ENCODE peak calls at places on chromosomes 7 and 10, in ten cellular contexts. C is NCI-H2081; N is esophagus muscularis mucosa; Q is A172; O is T-helper 22 cell; A is adipocyte; J is stimulated activated CD8-positive, alpha-beta memory T cell treated with anti-CD3 and anti-CD28 coated beads, Interleukin-15, amount 100 ng/mL, for 4 hours; W is fibroblast of pulmonary artery; Z is heart right ventricle; S is GM19239. T is an unnamed sample.

GRCh38 chr10:93124580-93125318 is 51.1 kb downstream of the CYP26A1 start:
- DNase-seq in C (no peak), N (no peak), Q (peak), O (no peak), A (no peak), J (no peak), W (no peak), Z (no peak), S (no peak), T (no peak)

GRCh38 chr10:31129261-31129660 is 97.6 kb upstream of the ZNF438 start:
- DNase-seq in C (no peak), N (no peak), Q (peak), O (no peak), A (peak), J (no peak), W (peak), Z (no peak), S (no peak), T (no peak)

GRCh38 chr7:13282377-13282980 is 595.0 kb downstream of the ARL4A start:
- DNase-seq in C (peak), N (no peak), Q (peak), O (no peak), A (peak), J (no peak), W (peak), Z (no peak), S (no peak), T (peak)

GRCh38 chr7:106864298-106865081 is 592 bp upstream of the PIK3CG start:
- DNase-seq in C (no peak), N (no peak), Q (no peak), O (no peak), A (no peak), J (no peak), W (no peak), Z (no peak), S (no peak), T (no peak)

GRCh38 chr10:52621635-52622079 is 150.9 kb downstream of the MBL2 start:
- DNase-seq in C (no peak), N (no peak), Q (no peak), O (no peak), A (peak), J (no peak), W (peak), Z (no peak), S (no peak), T (no peak)

GRCh38 chr10:103715430-103715829 is 139.9 kb downstream of the SH3PXD2A start:
- DNase-seq in C (no peak), N (no peak), Q (peak), O (no peak), A (peak), J (no peak), W (peak), Z (no peak), S (no peak), T (no peak)

GRCh38 chr10:86104156-86104555 is 262.4 kb downstream of the GRID1 start:
- DNase-seq in C (no peak), N (no peak), Q (no peak), O (no peak), A (no peak), J (no peak), W (no peak), Z (no peak), S (no peak), T (no peak)

GRCh38 chr7:108293190-108293612 is 163.0 kb downstream of the NRCAM start:
- DNase-seq in C (no peak), N (no peak), Q (no peak), O (no peak), A (no peak), J (no peak), W (peak), Z (no peak), S (no peak), T (no peak)

GRCh38 chr7:106243893-106244292 is 40.9 kb downstream of the NAMPT start:
- DNase-seq in C (no peak), N (no peak), Q (peak), O (no peak), A (no peak), J (no peak), W (peak), Z (no peak), S (no peak), T (no peak)

GRCh38 chr7:75531359-75531821 is 39.3 kb downstream of the SPDYE5 start:
- DNase-seq in C (no peak), N (no peak), Q (peak), O (no peak), A (no peak), J (no peak), W (no peak), Z (no peak), S (no peak), T (no peak)

GRCh38 chr10:93431361-93431760 is 50.8 kb downstream of the MYOF start:
- DNase-seq in C (no peak), N (no peak), Q (no peak), O (no peak), A (no peak), J (no peak), W (no peak), Z (no peak), S (no peak), T (no peak)

GRCh38 chr7:1654738-1655490 is 15.2 kb upstream of the ELFN1 start:
- DNase-seq in C (no peak), N (no peak), Q (no peak), O (no peak), A (no peak), J (no peak), W (no peak), Z (no peak), S (no peak), T (no peak)

GRCh38 chr10:21265622-21266021 is 259.9 kb downstream of the SKIDA1 start:
- DNase-seq in C (no peak), N (no peak), Q (peak), O (no peak), A (peak), J (no peak), W (peak), Z (no peak), S (no peak), T (no peak)

GRCh38 chr10:88082806-88083596 is 219.6 kb downstream of the PTEN start:
- DNase-seq in C (no peak), N (no peak), Q (no peak), O (no peak), A (no peak), J (no peak), W (no peak), Z (no peak), S (no peak), T (no peak)

GRCh38 chr7:23017303-23017702 is 3.4 kb upstream of the HYCC1 start:
- DNase-seq in C (no peak), N (no peak), Q (no peak), O (no peak), A (no peak), J (no peak), W (no peak), Z (no peak), S (no peak), T (no peak)

GRCh38 chr10:13371879-13372470 is 23.9 kb upstream of the SEPHS1 start:
- DNase-seq in C (peak), N (peak), Q (peak), O (peak), A (peak), J (peak), W (peak), Z (peak), S (peak), T (peak)

GRCh38 chr7:41189866-41190265 is 513.0 kb downstream of the INHBA start:
- DNase-seq in C (no peak), N (no peak), Q (peak), O (no peak), A (peak), J (no peak), W (peak), Z (no peak), S (no peak), T (no peak)